ENCODE peak calls at places on chromosomes 13 and 19, in four cellular contexts. One of them, this sample, is unnamed.

GRCh38 chr19:4454952-4455738 is 2.4 kb downstream of the UBXN6 start:
- DNase-seq in activated CD4-positive, alpha-beta T cell treated with anti-CD3 and anti-CD28 coated beads for 48 hours: no peak
- DNase-seq in NCI-H2029 treated with DMSO at 0.1 percent for 48 hours: no peak
- DNase-seq in cardiac muscle cell: no peak
- DNase-seq in this sample: no peak

GRCh38 chr13:75316427-75316826 is 165.5 kb downstream of the TBC1D4 start:
- DNase-seq in cardiac muscle cell: no peak
- DNase-seq in activated CD4-positive, alpha-beta T cell treated with anti-CD3 and anti-CD28 coated beads for 48 hours: no peak
- DNase-seq in NCI-H2029 treated with DMSO at 0.1 percent for 48 hours: no peak
- DNase-seq in this sample: no peak

GRCh38 chr13:114122591-114123211 is 9.7 kb downstream of the RASA3 start:
- DNase-seq in NCI-H2029 treated with DMSO at 0.1 percent for 48 hours: no peak
- DNase-seq in cardiac muscle cell: no peak
- DNase-seq in activated CD4-positive, alpha-beta T cell treated with anti-CD3 and anti-CD28 coated beads for 48 hours: no peak
- DNase-seq in this sample: no peak

GRCh38 chr13:27125357-27126282 is 46.0 kb downstream of the USP12 start:
- DNase-seq in NCI-H2029 treated with DMSO at 0.1 percent for 48 hours: peak; percentile 42
- DNase-seq in activated CD4-positive, alpha-beta T cell treated with anti-CD3 and anti-CD28 coated beads for 48 hours: no peak
- DNase-seq in cardiac muscle cell: peak; percentile 76
- DNase-seq in this sample: no peak

GRCh38 chr13:79621902-79622301 is 140.9 kb downstream of the NDFIP2 start:
- DNase-seq in activated CD4-positive, alpha-beta T cell treated with anti-CD3 and anti-CD28 coated beads for 48 hours: no peak
- DNase-seq in NCI-H2029 treated with DMSO at 0.1 percent for 48 hours: no peak
- DNase-seq in cardiac muscle cell: no peak
- DNase-seq in this sample: no peak

GRCh38 chr19:49145485-49146407 is 9.4 kb downstream of the HRC start:
- DNase-seq in NCI-H2029 treated with DMSO at 0.1 percent for 48 hours: peak; percentile 32
- DNase-seq in activated CD4-positive, alpha-beta T cell treated with anti-CD3 and anti-CD28 coated beads for 48 hours: peak; percentile 91
- DNase-seq in cardiac muscle cell: peak; percentile 96
- DNase-seq in this sample: no peak

GRCh38 chr13:108963846-108964600 is 334.6 kb downstream of the MYO16 start:
- DNase-seq in cardiac muscle cell: no peak
- DNase-seq in NCI-H2029 treated with DMSO at 0.1 percent for 48 hours: no peak
- DNase-seq in activated CD4-positive, alpha-beta T cell treated with anti-CD3 and anti-CD28 coated beads for 48 hours: no peak
- DNase-seq in this sample: no peak

GRCh38 chr19:2782357-2782935 is 627 bp downstream of the SGTA start:
- DNase-seq in activated CD4-positive, alpha-beta T cell treated with anti-CD3 and anti-CD28 coated beads for 48 hours: peak; percentile 27
- DNase-seq in NCI-H2029 treated with DMSO at 0.1 percent for 48 hours: no peak
- DNase-seq in cardiac muscle cell: no peak
- DNase-seq in this sample: no peak

GRCh38 chr19:2212861-2213711 is 23.0 kb downstream of the PLEKHJ1 start:
- DNase-seq in activated CD4-positive, alpha-beta T cell treated with anti-CD3 and anti-CD28 coated beads for 48 hours: no peak
- DNase-seq in cardiac muscle cell: no peak
- DNase-seq in NCI-H2029 treated with DMSO at 0.1 percent for 48 hours: no peak
- DNase-seq in this sample: no peak

GRCh38 chr19:38836438-38837303 is 5.1 kb upstream of the ECH1 start:
- DNase-seq in activated CD4-positive, alpha-beta T cell treated with anti-CD3 and anti-CD28 coated beads for 48 hours: no peak
- DNase-seq in NCI-H2029 treated with DMSO at 0.1 percent for 48 hours: no peak
- DNase-seq in cardiac muscle cell: no peak
- DNase-seq in this sample: no peak

GRCh38 chr19:5313307-5313706 is 27.3 kb downstream of the PTPRS start:
- DNase-seq in activated CD4-positive, alpha-beta T cell treated with anti-CD3 and anti-CD28 coated beads for 48 hours: no peak
- DNase-seq in NCI-H2029 treated with DMSO at 0.1 percent for 48 hours: peak; percentile 31
- DNase-seq in cardiac muscle cell: peak; percentile 62
- DNase-seq in this sample: no peak

GRCh38 chr19:28563964-28564914 is 648.7 kb downstream of the UQCRFS1 start:
- DNase-seq in NCI-H2029 treated with DMSO at 0.1 percent for 48 hours: no peak
- DNase-seq in cardiac muscle cell: no peak
- DNase-seq in activated CD4-positive, alpha-beta T cell treated with anti-CD3 and anti-CD28 coated beads for 48 hours: no peak
- DNase-seq in this sample: no peak

GRCh38 chr19:34367424-34367957 is 2.5 kb downstream of the GPI start:
- DNase-seq in cardiac muscle cell: no peak
- DNase-seq in NCI-H2029 treated with DMSO at 0.1 percent for 48 hours: no peak
- DNase-seq in activated CD4-positive, alpha-beta T cell treated with anti-CD3 and anti-CD28 coated beads for 48 hours: no peak
- DNase-seq in this sample: no peak

GRCh38 chr13:86841264-86841663 is 829.9 kb upstream of the SLITRK5 start:
- DNase-seq in cardiac muscle cell: no peak
- DNase-seq in activated CD4-positive, alpha-beta T cell treated with anti-CD3 and anti-CD28 coated beads for 48 hours: no peak
- DNase-seq in NCI-H2029 treated with DMSO at 0.1 percent for 48 hours: no peak
- DNase-seq in this sample: no peak

GRCh38 chr13:32581177-32581786 is 5.0 kb upstream of the PDS5B start:
- DNase-seq in activated CD4-positive, alpha-beta T cell treated with anti-CD3 and anti-CD28 coated beads for 48 hours: no peak
- DNase-seq in NCI-H2029 treated with DMSO at 0.1 percent for 48 hours: no peak
- DNase-seq in cardiac muscle cell: peak; percentile 14
- DNase-seq in this sample: no peak

GRCh38 chr13:60080871-60081270 is 82.9 kb downstream of the DIAPH3 start:
- DNase-seq in cardiac muscle cell: no peak
- DNase-seq in activated CD4-positive, alpha-beta T cell treated with anti-CD3 and anti-CD28 coated beads for 48 hours: no peak
- DNase-seq in NCI-H2029 treated with DMSO at 0.1 percent for 48 hours: no peak
- DNase-seq in this sample: no peak

GRCh38 chr13:91805605-91806004 is 407.2 kb downstream of the GPC5 start:
- DNase-seq in cardiac muscle cell: peak; percentile 44
- DNase-seq in activated CD4-positive, alpha-beta T cell treated with anti-CD3 and anti-CD28 coated beads for 48 hours: no peak
- DNase-seq in NCI-H2029 treated with DMSO at 0.1 percent for 48 hours: no peak
- DNase-seq in this sample: no peak

GRCh38 chr13:29858667-29859066 is 8.2 kb upstream of the UBL3 start:
- DNase-seq in NCI-H2029 treated with DMSO at 0.1 percent for 48 hours: no peak
- DNase-seq in activated CD4-positive, alpha-beta T cell treated with anti-CD3 and anti-CD28 coated beads for 48 hours: no peak
- DNase-seq in cardiac muscle cell: no peak
- DNase-seq in this sample: no peak

GRCh38 chr13:110390572-110390971 is 83.5 kb downstream of the COL4A2 start:
- DNase-seq in cardiac muscle cell: no peak
- DNase-seq in NCI-H2029 treated with DMSO at 0.1 percent for 48 hours: no peak
- DNase-seq in activated CD4-positive, alpha-beta T cell treated with anti-CD3 and anti-CD28 coated beads for 48 hours: no peak
- DNase-seq in this sample: no peak

GRCh38 chr19:19627716-19628498 is at the start of gene LPAR2:
- DNase-seq in cardiac muscle cell: peak; percentile 69
- DNase-seq in NCI-H2029 treated with DMSO at 0.1 percent for 48 hours: no peak
- DNase-seq in activated CD4-positive, alpha-beta T cell treated with anti-CD3 and anti-CD28 coated beads for 48 hours: peak; percentile 68
- DNase-seq in this sample: no peak

GRCh38 chr13:108086678-108087077 is 128.7 kb downstream of the LIG4 start:
- DNase-seq in NCI-H2029 treated with DMSO at 0.1 percent for 48 hours: no peak
- DNase-seq in cardiac muscle cell: no peak
- DNase-seq in activated CD4-positive, alpha-beta T cell treated with anti-CD3 and anti-CD28 coated beads for 48 hours: no peak
- DNase-seq in this sample: no peak

GRCh38 chr13:97212540-97213146 is 9.5 kb upstream of the MBNL2 start:
- DNase-seq in activated CD4-positive, alpha-beta T cell treated with anti-CD3 and anti-CD28 coated beads for 48 hours: no peak
- DNase-seq in NCI-H2029 treated with DMSO at 0.1 percent for 48 hours: no peak
- DNase-seq in cardiac muscle cell: no peak
- DNase-seq in this sample: no peak